ENCODE peak calls at places on chromosomes 6 and 20, in four cellular contexts. One of them, this sample, is unnamed. For H3K4me1, the result is how much of the 10 kb centered on the place peaks cover.

GRCh38 chr6:5084787-5085637 is at the start of gene PPP1R3G:
- DNase-seq in transverse colon: peak
- DNase-seq in stomach: no peak
- DNase-seq in ovary: peak
- DNase-seq in this sample: peak

GRCh38 chr20:45097485-45098095 is 3.3 kb downstream of the KCNS1 start:
- DNase-seq in transverse colon: peak
- DNase-seq in stomach: no peak
- DNase-seq in ovary: no peak
- DNase-seq in this sample: no peak

GRCh38 chr20:32427996-32428395 is 69.9 kb downstream of the ASXL1 start:
- DNase-seq in transverse colon: no peak
- DNase-seq in stomach: no peak
- DNase-seq in ovary: no peak
- DNase-seq in this sample: no peak

GRCh38 chr6:88360203-88360797 is 194.2 kb upstream of the CNR1 start:
- DNase-seq in transverse colon: no peak
- DNase-seq in stomach: no peak
- DNase-seq in ovary: no peak
- DNase-seq in this sample: no peak

GRCh38 chr6:118580585-118581419 is 32.7 kb downstream of the PLN start:
- DNase-seq in transverse colon: no peak
- DNase-seq in stomach: no peak
- DNase-seq in ovary: no peak
- DNase-seq in this sample: no peak

GRCh38 chr6:113949499-113949898 is 21.4 kb downstream of the HDAC2 start:
- DNase-seq in transverse colon: no peak
- DNase-seq in stomach: no peak
- DNase-seq in ovary: no peak
- DNase-seq in this sample: no peak

GRCh38 chr6:38262609-38263008 is 377.1 kb downstream of the BTBD9 start:
- DNase-seq in transverse colon: no peak
- DNase-seq in stomach: no peak
- DNase-seq in ovary: no peak
- DNase-seq in this sample: no peak

GRCh38 chr6:53623497-53623896 is 42.1 kb downstream of the KLHL31 start:
- DNase-seq in transverse colon: no peak
- DNase-seq in stomach: no peak
- DNase-seq in ovary: no peak
- DNase-seq in this sample: no peak

GRCh38 chr6:80185492-80185891 is 79.0 kb downstream of the BCKDHB start:
- DNase-seq in transverse colon: no peak
- DNase-seq in stomach: no peak
- DNase-seq in ovary: no peak
- DNase-seq in this sample: no peak

GRCh38 chr6:116468293-116468692 is 7.1 kb downstream of the CALHM6 start:
- DNase-seq in transverse colon: no peak
- DNase-seq in stomach: no peak
- DNase-seq in ovary: no peak
- DNase-seq in this sample: no peak

GRCh38 chr20:58344741-58345140 is 35.2 kb downstream of the RAB22A start:
- DNase-seq in transverse colon: no peak
- DNase-seq in stomach: no peak
- DNase-seq in ovary: no peak
- DNase-seq in this sample: no peak

GRCh38 chr6:149451361-149452061 is 33.3 kb downstream of the ZC3H12D start:
- DNase-seq in transverse colon: peak
- DNase-seq in stomach: no peak
- DNase-seq in ovary: peak
- DNase-seq in this sample: peak

GRCh38 chr6:12238191-12238590 is 52.0 kb upstream of the EDN1 start:
- DNase-seq in transverse colon: no peak
- DNase-seq in stomach: no peak
- DNase-seq in ovary: no peak
- DNase-seq in this sample: no peak

GRCh38 chr6:46323312-46323965 is 152.7 kb upstream of the ENPP5 start:
- DNase-seq in transverse colon: no peak
- DNase-seq in stomach: no peak
- DNase-seq in ovary: no peak
- DNase-seq in this sample: no peak

GRCh38 chr20:56381501-56381900 is 10.5 kb downstream of the AURKA start:
- DNase-seq in transverse colon: no peak
- DNase-seq in stomach: no peak
- DNase-seq in ovary: no peak
- DNase-seq in this sample: no peak

GRCh38 chr6:166006593-166007301 is 160.9 kb downstream of the TBXT start:
- DNase-seq in transverse colon: no peak
- DNase-seq in stomach: no peak
- DNase-seq in ovary: no peak
- DNase-seq in this sample: no peak

GRCh38 chr20:8291873-8292272 is 159.8 kb downstream of the PLCB1 start:
- DNase-seq in transverse colon: no peak
- DNase-seq in stomach: no peak
- DNase-seq in ovary: no peak
- DNase-seq in this sample: no peak

GRCh38 chr20:9300534-9300933 is 213.9 kb upstream of the LAMP5 start:
- DNase-seq in transverse colon: no peak
- DNase-seq in stomach: no peak
- DNase-seq in ovary: no peak
- DNase-seq in this sample: no peak

GRCh38 chr6:67630146-67630545 is 1004.9 kb upstream of the ADGRB3 start:
- DNase-seq in transverse colon: no peak
- DNase-seq in stomach: no peak
- DNase-seq in ovary: no peak
- DNase-seq in this sample: no peak

GRCh38 chr20:63155266-63156165 is 60.4 kb downstream of the YTHDF1 start:
- DNase-seq in transverse colon: no peak
- DNase-seq in stomach: no peak
- DNase-seq in ovary: no peak
- DNase-seq in this sample: no peak

GRCh38 chr20:21613512-21613911 is 92.0 kb upstream of the PAX1 start:
- DNase-seq in transverse colon: peak
- DNase-seq in stomach: peak
- DNase-seq in ovary: no peak
- DNase-seq in this sample: no peak

GRCh38 chr6:48471326-48471725 is 360.3 kb upstream of the PTCHD4 start:
- DNase-seq in transverse colon: no peak
- DNase-seq in stomach: no peak
- DNase-seq in ovary: no peak
- DNase-seq in this sample: no peak

GRCh38 chr6:151807513-151808330 is at the start of gene ESR1:
- DNase-seq in transverse colon: peak
- DNase-seq in stomach: peak
- DNase-seq in ovary: peak
- DNase-seq in this sample: peak

GRCh38 chr6:169253341-169253740 is 305 bp downstream of the THBS2 start:
- DNase-seq in transverse colon: no peak
- DNase-seq in stomach: no peak
- DNase-seq in ovary: no peak
- DNase-seq in this sample: no peak

GRCh38 chr6:108580645-108581044 is 19.9 kb downstream of the FOXO3 start:
- DNase-seq in transverse colon: no peak
- DNase-seq in stomach: no peak
- DNase-seq in ovary: no peak
- DNase-seq in this sample: no peak

GRCh38 chr6:151236668-151237401 is 2.9 kb upstream of the AKAP12 start:
- DNase-seq in transverse colon: no peak
- DNase-seq in stomach: no peak
- DNase-seq in ovary: no peak
- DNase-seq in this sample: no peak

GRCh38 chr6:16056263-16056870 is 72.5 kb upstream of the MYLIP start:
- DNase-seq in transverse colon: no peak
- DNase-seq in stomach: no peak
- DNase-seq in ovary: no peak
- DNase-seq in this sample: no peak

GRCh38 chr6:56363796-56364195 is 116.4 kb upstream of the COL21A1 start:
- DNase-seq in transverse colon: no peak
- DNase-seq in stomach: no peak
- DNase-seq in ovary: no peak
- DNase-seq in this sample: no peak

GRCh38 chr6:18640134-18640533 is 253.0 kb downstream of the RNF144B start:
- DNase-seq in transverse colon: no peak
- DNase-seq in stomach: no peak
- DNase-seq in ovary: no peak
- DNase-seq in this sample: no peak

GRCh38 chr6:134873500-134874388 is 76.2 kb downstream of the ALDH8A1 start:
- DNase-seq in transverse colon: peak
- DNase-seq in stomach: peak
- DNase-seq in ovary: no peak
- DNase-seq in this sample: no peak

GRCh38 chr6:12115492-12115891 is 103.4 kb downstream of the HIVEP1 start:
- DNase-seq in transverse colon: no peak
- DNase-seq in stomach: no peak
- DNase-seq in ovary: no peak
- DNase-seq in this sample: no peak

GRCh38 chr6:144582939-144583613 is 297.9 kb downstream of the UTRN start:
- DNase-seq in transverse colon: peak
- DNase-seq in stomach: peak
- DNase-seq in ovary: no peak
- DNase-seq in this sample: peak

GRCh38 chr20:37526238-37526838 is 1.3 kb downstream of the BLCAP start:
- DNase-seq in transverse colon: peak
- DNase-seq in stomach: no peak
- DNase-seq in ovary: no peak
- DNase-seq in this sample: no peak

GRCh38 chr6:40962241-40962640 is 76.8 kb downstream of the UNC5CL start:
- DNase-seq in transverse colon: no peak
- DNase-seq in stomach: no peak
- DNase-seq in ovary: no peak
- DNase-seq in this sample: no peak

GRCh38 chr6:88840806-88841539 is 122.4 kb downstream of the RNGTT start:
- DNase-seq in transverse colon: no peak
- DNase-seq in stomach: no peak
- DNase-seq in ovary: no peak
- DNase-seq in this sample: no peak

GRCh38 chr20:57322476-57322875 is 7.1 kb upstream of the SPO11 start:
- DNase-seq in transverse colon: no peak
- DNase-seq in stomach: no peak
- DNase-seq in ovary: no peak
- DNase-seq in this sample: no peak

GRCh38 chr6:55433446-55434130 is 106.3 kb downstream of the GFRAL start:
- DNase-seq in transverse colon: no peak
- DNase-seq in stomach: no peak
- DNase-seq in ovary: no peak
- DNase-seq in this sample: no peak

GRCh38 chr20:43959079-43959919 is 44.6 kb downstream of the TOX2 start:
- DNase-seq in transverse colon: peak
- DNase-seq in stomach: no peak
- DNase-seq in ovary: no peak
- DNase-seq in this sample: no peak
- H3K27ac ChIP-seq in transverse colon: no peak
- H3K27ac ChIP-seq in stomach: no peak
- H3K27ac ChIP-seq in ovary: no peak
- H3K27ac ChIP-seq in this sample: no peak

GRCh38 chr6:25179051-25179778 is 100.0 kb upstream of the CARMIL1 start:
- DNase-seq in transverse colon: no peak
- DNase-seq in stomach: no peak
- DNase-seq in ovary: no peak
- DNase-seq in this sample: no peak
- H3K4me1 ChIP-seq in transverse colon: under half
- H3K4me1 ChIP-seq in stomach: under half
- H3K4me1 ChIP-seq in ovary: under half
- H3K4me1 ChIP-seq in this sample: under half

DNA sequence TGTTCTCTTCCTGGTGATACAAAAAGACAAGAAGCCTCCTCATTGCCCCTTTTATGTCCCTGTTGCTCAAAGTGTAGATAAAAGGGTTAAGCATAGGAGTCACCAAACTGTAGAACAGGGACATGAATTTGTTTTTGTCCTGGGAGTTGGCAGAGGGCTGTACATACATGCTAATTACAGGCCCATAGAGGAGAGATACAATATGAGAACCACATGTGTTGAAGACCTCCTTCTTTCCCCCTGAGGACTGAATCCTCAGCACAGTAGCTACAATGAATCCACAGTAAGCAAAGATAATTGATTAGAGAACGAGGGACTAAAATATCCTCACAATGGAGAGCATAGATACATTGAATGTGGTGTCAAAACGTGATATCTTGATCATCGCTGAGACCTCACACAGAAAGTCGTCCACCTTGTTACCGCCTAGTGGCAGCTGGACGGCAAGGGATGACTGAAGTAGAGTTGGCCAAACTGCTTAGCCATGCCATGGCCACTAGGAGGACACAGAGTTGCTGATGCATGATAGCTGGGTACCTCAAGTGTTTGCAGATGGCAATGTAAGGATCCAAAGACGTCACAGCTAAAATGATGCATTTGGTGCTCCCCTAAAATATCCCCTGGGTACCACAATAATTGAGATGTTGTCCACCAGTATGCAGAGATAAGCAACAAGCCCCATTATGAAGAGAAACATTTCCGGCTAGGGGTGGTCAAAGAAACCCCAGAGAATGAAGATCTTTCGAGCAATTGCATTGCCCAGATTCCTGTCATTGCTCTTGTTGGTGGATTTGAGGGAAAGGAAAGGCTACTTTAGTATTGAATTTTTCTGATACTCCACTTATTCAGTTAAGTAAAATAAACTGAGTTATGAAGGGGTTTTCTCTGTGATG is 15.0 kb downstream of the OR2B3 start:
- DNase-seq in transverse colon: peak
- DNase-seq in stomach: no peak
- DNase-seq in ovary: no peak
- DNase-seq in this sample: no peak
- TF ChIP-seq CTCF in transverse colon: peak
- TF ChIP-seq CTCF in stomach: no peak
- TF ChIP-seq CTCF in ovary: no peak
- TF ChIP-seq CTCF in this sample: no peak

GRCh38 chr6:128515550-128516513 is 4.6 kb downstream of the PTPRK start:
- DNase-seq in transverse colon: no peak
- DNase-seq in stomach: no peak
- DNase-seq in ovary: no peak
- DNase-seq in this sample: no peak
- H3K27ac ChIP-seq in transverse colon: peak
- H3K27ac ChIP-seq in stomach: peak
- H3K27ac ChIP-seq in ovary: no peak
- H3K27ac ChIP-seq in this sample: peak

DNA sequence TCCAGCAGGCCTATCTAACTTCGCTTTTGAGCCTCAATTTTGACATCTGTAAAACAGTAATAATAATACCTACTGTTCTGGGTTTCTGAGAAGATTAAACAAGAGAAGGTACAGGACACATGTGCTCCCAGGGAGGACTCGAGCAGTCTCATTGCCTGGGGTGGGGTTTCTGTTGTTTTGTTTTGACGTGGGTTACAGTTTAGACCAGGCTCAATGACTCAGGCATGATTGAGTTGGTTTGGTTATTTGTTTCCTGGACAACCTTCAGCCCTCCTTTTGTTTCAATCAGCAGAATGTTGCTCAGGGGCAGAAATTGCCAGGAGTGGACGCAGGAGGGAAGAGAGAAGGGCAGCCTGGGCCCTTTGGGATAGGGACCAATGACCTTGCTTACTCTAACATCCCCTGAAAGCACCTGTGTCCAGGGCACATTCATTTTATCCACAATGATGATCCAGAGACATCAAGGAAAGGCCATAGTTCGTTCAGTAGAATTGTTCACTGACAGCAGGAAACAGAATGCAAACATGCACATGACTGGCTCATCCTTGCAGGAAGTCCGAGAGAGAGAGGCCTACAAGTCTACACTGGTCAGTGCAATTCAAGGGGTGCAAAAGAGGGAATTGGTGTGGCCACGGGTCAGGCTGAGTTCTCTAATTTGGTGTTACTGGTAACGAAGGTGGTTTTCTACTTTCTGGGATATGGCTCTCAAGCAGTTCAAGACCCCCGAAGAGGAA is 74.5 kb upstream of the MRPS10 start:
- DNase-seq in transverse colon: no peak
- DNase-seq in stomach: no peak
- DNase-seq in ovary: no peak
- DNase-seq in this sample: no peak
- H3K4me1 ChIP-seq in transverse colon: under half
- H3K4me1 ChIP-seq in stomach: under half
- H3K4me1 ChIP-seq in ovary: under half
- H3K4me1 ChIP-seq in this sample: under half